ENCODE peak calls at places on chromosomes 1 and 21, in seven cellular contexts. L is ovary; T is mucosa of gallbladder; Z is activated CD4-positive, alpha-beta T cell treated with anti-CD3 and anti-CD28 coated beads, Interleukin-2, amount 10 ng/mL, durations not matched to agents 7 days and 5 days; V is RCC 7860; R is omental fat pad; C is activated B cell treated with CpG ODN at 0.5 μM for 24 hours. H is an unnamed sample.

GRCh38 chr1:189899686-189900495 is 577.8 kb downstream of the BRINP3 start:
- DNase-seq in L (no peak), C (no peak), V (no peak), T (no peak), Z (no peak), R (no peak), H (no peak)

GRCh38 chr1:85224734-85225623 is 24.2 kb upstream of the SYDE2 start:
- DNase-seq in L (no peak), C (no peak), T (peak), R (no peak), Z (no peak), V (no peak), H (peak)

GRCh38 chr1:156463874-156464273 is 36.7 kb downstream of the MEF2D start:
- DNase-seq in R (no peak), L (no peak), Z (no peak), T (no peak), V (no peak), C (no peak), H (no peak)

GRCh38 chr1:23376890-23377811 is 7.5 kb upstream of the ZNF436 start:
- DNase-seq in V (peak), C (no peak), L (no peak), Z (no peak), R (no peak), T (peak), H (peak)

GRCh38 chr1:6127587-6128163 is 52.4 kb downstream of the CHD5 start:
- DNase-seq in C (peak), L (peak), R (peak), V (no peak), Z (peak), T (peak), H (peak)

GRCh38 chr1:112169517-112169916 is 180.0 kb upstream of the KCND3 start:
- DNase-seq in T (no peak), Z (no peak), R (no peak), C (no peak), V (no peak), L (no peak), H (no peak)

GRCh38 chr21:42068592-42068991 is 2.5 kb upstream of the UMODL1 start:
- DNase-seq in T (no peak), C (no peak), L (no peak), Z (no peak), R (no peak), V (no peak), H (no peak)

GRCh38 chr21:37939251-37939650 is 23.0 kb upstream of the KCNJ6 start:
- DNase-seq in Z (no peak), R (no peak), T (no peak), L (no peak), C (no peak), V (no peak), H (no peak)

GRCh38 chr1:181141431-181141910 is 53.0 kb downstream of the IER5 start:
- DNase-seq in V (peak), R (no peak), Z (peak), T (no peak), C (no peak), L (no peak), H (no peak)

GRCh38 chr1:184387871-184388670 is 1.2 kb downstream of the C1orf21 start:
- DNase-seq in L (peak), V (peak), R (no peak), T (peak), C (no peak), Z (peak), H (no peak)

GRCh38 chr1:241701483-241702290 is 49.6 kb downstream of the WDR64 start:
- DNase-seq in L (no peak), T (no peak), Z (no peak), R (no peak), V (no peak), C (no peak), H (no peak)

GRCh38 chr1:207453710-207454045 is 450 bp upstream of the CR2 start:
- DNase-seq in C (no peak), T (no peak), R (no peak), Z (no peak), V (no peak), L (no peak), H (no peak)

GRCh38 chr1:101193733-101194169 is 43.1 kb upstream of the S1PR1 start:
- DNase-seq in C (no peak), R (no peak), V (peak), T (no peak), L (no peak), Z (no peak), H (no peak)

GRCh38 chr1:84257617-84258016 is 43.9 kb upstream of the SAMD13 start:
- DNase-seq in R (no peak), T (no peak), L (no peak), Z (no peak), V (no peak), C (no peak), H (no peak)

GRCh38 chr21:39377444-39378050 is 28.7 kb upstream of the HMGN1 start:
- DNase-seq in V (no peak), Z (no peak), C (no peak), R (no peak), T (no peak), L (no peak), H (peak)

GRCh38 chr1:36941579-36941978 is 92.7 kb downstream of the GRIK3 start:
- DNase-seq in V (no peak), Z (no peak), T (no peak), C (no peak), R (no peak), L (no peak), H (no peak)

GRCh38 chr1:53375440-53375839 is 47.6 kb upstream of the LRP8 start:
- DNase-seq in C (no peak), R (no peak), T (no peak), V (no peak), Z (no peak), L (no peak), H (no peak)

GRCh38 chr1:97042551-97042950 is 321.0 kb downstream of the PTBP2 start:
- DNase-seq in V (peak), C (no peak), Z (no peak), R (no peak), T (no peak), L (no peak), H (no peak)

GRCh38 chr1:234848972-234849641 is 239.1 kb upstream of the IRF2BP2 start:
- DNase-seq in V (peak), L (no peak), R (no peak), C (no peak), Z (no peak), T (no peak), H (no peak)

GRCh38 chr1:230809205-230809990 is 58.9 kb downstream of the C1orf198 start:
- DNase-seq in T (peak), L (no peak), C (no peak), Z (no peak), R (no peak), V (no peak), H (no peak)

GRCh38 chr1:229645296-229646050 is 19.4 kb downstream of the URB2 start:
- DNase-seq in C (no peak), R (no peak), V (no peak), T (no peak), L (no peak), Z (no peak), H (no peak)

GRCh38 chr21:34022557-34023335 is 50.6 kb upstream of the MRPS6 start:
- DNase-seq in Z (peak), V (no peak), T (no peak), R (no peak), C (no peak), L (no peak), H (peak)

GRCh38 chr1:119742193-119742592 is 26.5 kb downstream of the HMGCS2 start:
- DNase-seq in V (no peak), T (peak), C (no peak), Z (no peak), R (no peak), L (no peak), H (no peak)

GRCh38 chr1:115946116-115946515 is 30.2 kb upstream of the SLC22A15 start:
- DNase-seq in Z (no peak), L (no peak), V (no peak), C (no peak), T (no peak), R (no peak), H (no peak)

GRCh38 chr1:89603651-89604413 is 29.1 kb upstream of the LRRC8C start:
- DNase-seq in C (no peak), V (no peak), T (no peak), R (no peak), L (no peak), Z (no peak), H (no peak)

GRCh38 chr1:66778266-66778665 is 22.8 kb downstream of the INSL5 start:
- DNase-seq in Z (no peak), T (no peak), R (no peak), C (no peak), V (no peak), L (no peak), H (peak)

GRCh38 chr21:8989261-8989882 is 1532.0 kb upstream of the TPTE start:
- DNase-seq in R (no peak), V (peak), Z (no peak), T (no peak), L (no peak), C (no peak), H (no peak)

GRCh38 chr1:84847253-84848247 is 45.5 kb downstream of the LPAR3 start:
- DNase-seq in T (peak), Z (no peak), V (peak), C (no peak), L (peak), R (no peak), H (peak)

GRCh38 chr21:25834376-25834775 is 99.6 kb downstream of the GABPA start:
- DNase-seq in C (no peak), Z (no peak), L (no peak), R (no peak), T (no peak), V (no peak), H (no peak)

GRCh38 chr1:118984990-118985608 is 3.0 kb downstream of the TBX15 start:
- DNase-seq in Z (no peak), C (no peak), T (no peak), L (no peak), V (no peak), R (no peak), H (no peak)

GRCh38 chr1:238606896-238607295 is 716.2 kb upstream of the ZP4 start:
- DNase-seq in Z (no peak), C (no peak), R (no peak), L (no peak), T (no peak), V (peak), H (no peak)

GRCh38 chr1:203765029-203765837 is at the start of gene LAX1:
- DNase-seq in Z (peak), L (no peak), C (peak), R (no peak), V (no peak), T (peak), H (no peak)

GRCh38 chr1:57831624-57832023 is 407.8 kb upstream of the DAB1 start:
- DNase-seq in L (no peak), Z (no peak), T (no peak), C (no peak), V (peak), R (no peak), H (peak)

GRCh38 chr1:29685387-29685786 is 449.1 kb downstream of the PTPRU start:
- DNase-seq in L (no peak), Z (no peak), C (no peak), V (no peak), R (no peak), T (no peak), H (no peak)

GRCh38 chr1:26696645-26697440 is 1.0 kb downstream of the ARID1A start:
- DNase-seq in V (no peak), C (peak), T (peak), R (no peak), Z (peak), L (peak), H (no peak)

GRCh38 chr1:228416217-228416971 is at the start of gene TRIM17:
- DNase-seq in T (no peak), Z (peak), R (no peak), L (no peak), V (no peak), C (no peak), H (peak)

GRCh38 chr1:24540906-24541710 is 14.8 kb upstream of the NCMAP start:
- DNase-seq in C (no peak), V (peak), T (peak), R (no peak), L (no peak), Z (peak), H (no peak)

GRCh38 chr1:248858096-248858890 is 592 bp downstream of the ZNF692 start:
- DNase-seq in R (no peak), Z (peak), V (peak), L (peak), C (no peak), T (peak), H (peak)

GRCh38 chr1:45608475-45609156 is 15.2 kb downstream of the CCDC17 start:
- DNase-seq in R (no peak), C (no peak), V (no peak), L (no peak), Z (no peak), T (no peak), H (no peak)

H was measured in DMS153.